ENCODE peak calls at places on chromosomes 1 and 21, in four cellular contexts. K is heart right ventricle, S is body of pancreas, T is neural progenitor cell. B is an unnamed sample.

GRCh38 chr1:82387070-82387366 is 586.3 kb downstream of the ADGRL2 start:
- DNase-seq in K (no peak), S (no peak), T (no peak), B (no peak)

GRCh38 chr1:94614980-94615379 is 73.4 kb upstream of the F3 start:
- DNase-seq in K (no peak), S (no peak), T (no peak), B (no peak)

GRCh38 chr1:208154040-208154439 is 90.1 kb downstream of the PLXNA2 start:
- DNase-seq in K (no peak), S (no peak), T (no peak), B (no peak)

GRCh38 chr1:219585837-219586465 is 27.0 kb downstream of the ZC3H11B start:
- DNase-seq in K (no peak), S (no peak), T (no peak), B (no peak)

GRCh38 chr1:160204526-160205241 is 500 bp upstream of the PEA15 start:
- DNase-seq in K (no peak), S (no peak), T (no peak), B (no peak)

GRCh38 chr1:46556822-46557221 is 5.4 kb upstream of the KNCN start:
- DNase-seq in K (no peak), S (no peak), T (no peak), B (no peak)

GRCh38 chr21:45576838-45577737 is 34.8 kb upstream of the SLC19A1 start:
- DNase-seq in K (no peak), S (no peak), T (no peak), B (no peak)

GRCh38 chr1:145706282-145706681 is 886 bp downstream of the PDZK1 start:
- DNase-seq in K (no peak), S (no peak), T (no peak), B (no peak)

GRCh38 chr1:45883633-45884032 is 80.2 kb downstream of the MAST2 start:
- DNase-seq in K (no peak), S (no peak), T (no peak), B (no peak)

GRCh38 chr1:42979888-42980800 is 21.5 kb upstream of the SLC2A1 start:
- DNase-seq in K (no peak), S (no peak), T (no peak), B (no peak)

GRCh38 chr21:38267991-38268858 is 11.4 kb downstream of the KCNJ15 start:
- DNase-seq in K (no peak), S (no peak), T (no peak), B (no peak)

GRCh38 chr1:32886012-32886827 is at the start of gene HPCA:
- DNase-seq in K (peak; percentile 60), S (peak; percentile 68), T (peak; percentile 96), B (peak; percentile 95)

DNA sequence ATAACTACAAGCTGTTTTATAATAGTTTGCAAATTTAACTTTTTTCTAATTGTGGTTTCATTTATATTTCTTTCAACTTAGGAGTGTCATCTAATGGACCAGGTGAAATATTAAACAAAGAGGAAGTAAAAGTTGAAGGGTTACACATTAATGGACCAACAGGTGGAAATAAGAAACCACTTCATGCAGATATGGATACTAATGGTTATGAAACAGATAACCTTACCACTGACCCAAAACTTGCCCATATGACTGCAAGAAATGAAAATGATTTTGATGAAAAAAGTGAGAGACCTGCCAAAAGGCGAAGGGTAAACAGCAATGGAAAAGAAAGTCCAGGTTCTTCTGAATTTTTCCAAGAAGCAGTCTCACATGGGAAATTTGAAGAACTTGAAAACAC is 59.7 kb downstream of the MIER1 start:
- DNase-seq in K (no peak), S (no peak), T (no peak), B (no peak)
- H3K27ac ChIP-seq in K (no peak overlapping the region), S (no peak overlapping the region), T (no peak overlapping the region), B (no peak overlapping the region)

GRCh38 chr1:201022178-201022823 is 1.2 kb downstream of the KIF21B start:
- DNase-seq in K (no peak), S (no peak), T (no peak), B (no peak)
- H3K4me1 ChIP-seq in K (peaks cover 92% of the 10 kb centered on the region), S (peaks cover 28% of the 10 kb centered on the region), T (peaks cover 49% of the 10 kb centered on the region), B (peaks cover 7% of the 10 kb centered on the region)

DNA sequence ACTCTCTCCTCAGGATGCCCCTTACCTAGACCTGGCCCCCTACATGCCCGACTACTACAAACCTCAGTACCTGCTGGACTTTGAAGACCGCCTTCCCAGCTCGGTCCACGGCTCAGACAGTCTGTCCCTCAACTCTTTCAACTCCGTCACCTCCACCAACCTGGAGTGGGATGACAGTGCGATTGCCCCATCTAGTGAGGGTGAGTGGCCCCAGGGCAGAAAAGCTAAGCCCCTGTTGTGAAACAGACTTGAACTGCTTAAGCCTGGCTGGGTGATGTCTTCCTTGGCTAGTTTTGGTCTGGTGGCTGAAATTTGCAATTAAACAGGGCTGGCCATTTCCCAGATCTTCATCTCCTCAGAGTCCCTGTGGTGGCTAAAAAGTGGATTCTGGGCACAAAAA is 16.3 kb upstream of the SLC25A34 start:
- DNase-seq in K (no peak), S (no peak), T (no peak), B (no peak)
- TF ChIP-seq CTCF in K (no peak), S (no peak), T (no peak), B (no peak)

DNA sequence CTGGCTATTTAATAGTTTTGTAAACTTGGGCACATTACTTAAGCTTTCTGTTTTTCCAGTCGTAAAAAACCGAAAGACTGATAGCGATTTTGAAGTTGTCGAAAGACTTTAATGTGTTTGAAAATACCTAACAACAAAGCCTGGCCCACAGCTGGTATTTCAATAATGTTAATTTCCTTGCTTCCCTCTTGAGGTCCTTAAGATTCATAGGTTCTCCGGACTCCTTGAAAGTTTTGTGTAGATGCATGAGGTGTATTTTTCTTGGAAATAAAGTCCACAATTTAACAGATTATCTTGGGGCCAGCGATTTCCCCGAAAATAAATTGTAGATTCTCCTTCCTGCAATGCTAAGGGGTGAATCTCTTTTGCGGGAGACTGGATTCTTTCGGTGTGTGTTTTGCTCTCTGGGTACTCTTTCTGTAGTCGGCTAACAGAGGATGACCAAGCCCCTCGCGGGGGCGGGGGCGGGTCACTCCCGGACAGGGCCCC is 735 bp upstream of the YTHDF2 start:
- DNase-seq in K (no peak), S (no peak), T (peak; percentile 23), B (peak; percentile 12)
- H3K27ac ChIP-seq in K (peak overlapping the region; percentile 96), S (peak overlapping the region; percentile 77), T (peak overlapping the region; percentile 90), B (peak overlapping the region; percentile 99)

DNA sequence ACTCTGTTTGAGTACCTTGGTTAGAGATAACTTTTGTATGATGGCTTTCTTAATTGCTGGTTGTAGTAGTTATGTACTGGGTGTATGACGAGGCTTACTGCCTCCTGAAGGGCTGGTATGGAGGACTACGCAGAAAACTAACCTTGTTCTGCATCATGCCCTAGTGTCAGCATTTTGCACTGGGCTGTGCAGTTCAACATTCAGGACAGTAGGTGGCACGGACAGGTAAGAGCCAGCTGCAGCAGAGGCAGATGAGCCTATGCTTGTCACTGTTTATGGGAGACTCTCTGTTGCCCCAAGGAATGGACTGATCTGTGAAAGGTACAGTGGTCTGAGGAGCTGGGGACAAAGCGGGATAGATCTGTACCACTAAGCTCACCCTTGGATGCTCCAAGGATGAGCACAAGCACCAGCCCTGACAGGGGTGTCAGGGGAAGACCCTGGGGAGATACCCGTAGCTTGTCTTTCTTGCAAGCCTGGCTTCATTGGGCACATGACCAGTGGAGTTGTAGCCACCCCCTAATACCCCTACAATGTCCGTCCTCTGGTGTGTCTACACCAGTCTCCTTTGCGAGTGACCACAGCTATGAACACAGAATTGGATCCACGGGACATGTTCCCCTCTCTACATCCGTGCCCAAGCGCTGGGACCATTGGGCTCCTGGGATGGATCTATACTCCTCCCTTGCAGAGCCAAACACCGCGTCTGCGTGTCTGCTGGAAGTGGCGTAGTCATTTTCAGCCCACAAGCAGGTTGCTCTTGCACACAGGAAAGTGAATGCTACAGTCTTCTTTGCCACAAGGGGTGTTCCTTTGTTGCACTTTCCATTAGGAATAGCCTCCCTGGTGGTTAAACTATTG is 51.1 kb upstream of the CFHR3 start:
- DNase-seq in K (no peak), S (no peak), T (peak; percentile 77), B (peak; percentile 40)
- H3K4me1 ChIP-seq in K (no peaks in the 10 kb centered on the region), S (no peaks in the 10 kb centered on the region), T (no peaks in the 10 kb centered on the region), B (no peaks in the 10 kb centered on the region)

GRCh38 chr1:194568610-194569009 is 1382.2 kb upstream of the B3GALT2 start:
- DNase-seq in K (no peak), S (no peak), T (peak; percentile 11), B (no peak)
- TF ChIP-seq CTCF in K (no peak), S (no peak), T (peak; percentile 28), B (no peak)

GRCh38 chr1:203768158-203768725 is 3.3 kb downstream of the LAX1 start:
- DNase-seq in K (no peak), S (no peak), T (no peak), B (no peak)

GRCh38 chr1:203764105-203765028 is 616 bp upstream of the LAX1 start:
- DNase-seq in K (no peak), S (no peak), T (no peak), B (no peak)

GRCh38 chr1:203763505-203763904 is 1.5 kb upstream of the LAX1 start:
- DNase-seq in K (no peak), S (no peak), T (no peak), B (no peak)

GRCh38 chr1:203769505-203770343 is 4.7 kb downstream of the LAX1 start:
- DNase-seq in K (peak; percentile 58), S (peak; percentile 88), T (no peak), B (peak; percentile 96)

GRCh38 chr1:203765029-203765837 is at the start of gene LAX1:
- DNase-seq in K (no peak), S (no peak), T (no peak), B (no peak)
- H3K27ac ChIP-seq in K (no peak within 1 kb of the TSS), S (no peak within 1 kb of the TSS), T (no peak within 1 kb of the TSS), B (no peak within 1 kb of the TSS)

B was measured in cardiac muscle cell.